ENCODE peak calls at places on chromosomes 3 and 15, in nine cellular contexts. L, P, M, U, R, A, H, T and C are unnamed samples.

GRCh38 chr3:123298903-123299302 is 97.2 kb downstream of the SEC22A start:
- DNase-seq in L (no peak), H (no peak), M (no peak), R (no peak), P (no peak), A (peak), U (no peak), T (peak), C (no peak)

GRCh38 chr3:98185180-98185579 is 18.7 kb downstream of the OR5H15 start:
- DNase-seq in A (no peak), M (no peak), U (no peak), R (no peak), P (no peak), L (peak), T (no peak), H (no peak), C (peak)

GRCh38 chr15:81809543-81809942 is 236.3 kb downstream of the MEX3B start:
- DNase-seq in A (peak), T (no peak), U (no peak), R (no peak), L (peak), H (no peak), P (no peak), M (peak), C (peak)

GRCh38 chr3:84109911-84110310 is 848.9 kb upstream of the CADM2 start:
- DNase-seq in T (no peak), H (no peak), U (no peak), A (no peak), R (no peak), L (no peak), M (no peak), P (no peak), C (no peak)

GRCh38 chr3:117630885-117631284 is 921.3 kb downstream of the TUSC7 start:
- DNase-seq in P (no peak), M (peak), T (peak), U (no peak), A (peak), R (no peak), L (no peak), H (no peak), C (no peak)

GRCh38 chr3:114624047-114624445 is 330.2 kb downstream of the TIGIT start:
- DNase-seq in L (peak), H (peak), A (peak), T (peak), P (no peak), M (peak), R (no peak), U (no peak), C (no peak)

GRCh38 chr15:67835349-67836133 is 4.3 kb downstream of the RNU6-1 start:
- DNase-seq in U (no peak), P (no peak), A (no peak), M (no peak), T (peak), R (no peak), L (no peak), H (no peak), C (no peak)

GRCh38 chr15:57526076-57526475 is 65.6 kb upstream of the MYZAP start:
- DNase-seq in A (no peak), L (no peak), M (no peak), P (no peak), R (no peak), T (peak), H (no peak), U (no peak), C (no peak)

GRCh38 chr3:120198305-120198878 is 86.6 kb downstream of the GPR156 start:
- DNase-seq in L (no peak), R (no peak), M (peak), H (no peak), P (no peak), A (peak), U (no peak), T (peak), C (no peak)

GRCh38 chr15:85036716-85037115 is 55.1 kb downstream of the PDE8A start:
- DNase-seq in A (no peak), L (no peak), R (no peak), T (no peak), P (no peak), H (no peak), U (no peak), M (no peak), C (no peak)

GRCh38 chr3:61562042-61562809 is 855 bp downstream of the PTPRG start:
- DNase-seq in M (peak), A (peak), H (no peak), R (no peak), P (peak), L (peak), T (peak), U (no peak), C (no peak)

GRCh38 chr3:20136231-20136630 is 49.8 kb downstream of the SGO1 start:
- DNase-seq in R (no peak), H (no peak), T (no peak), L (no peak), P (no peak), A (peak), U (no peak), M (peak), C (no peak)

DNA sequence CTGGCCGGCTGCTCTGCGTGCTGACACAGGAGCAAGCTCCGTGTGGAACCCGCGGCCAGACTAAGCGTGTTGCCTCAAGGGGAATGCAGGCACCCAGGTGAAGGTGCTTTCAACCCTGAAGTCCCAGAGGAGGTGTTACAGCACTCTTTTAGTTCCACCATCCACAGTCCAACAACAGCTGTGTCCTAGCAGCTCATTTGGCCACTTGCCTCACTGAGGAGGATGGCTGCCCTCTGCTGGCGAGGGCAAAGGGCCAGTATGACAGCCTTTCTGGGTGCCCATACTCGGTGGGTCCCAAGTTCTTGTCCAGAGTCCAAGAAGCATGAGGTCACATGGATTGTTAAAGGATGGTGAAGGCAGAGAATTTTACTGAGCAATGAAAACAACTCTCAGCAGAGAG is 87.8 kb downstream of the C3orf85 start:
- DNase-seq in A (no peak), U (no peak), T (no peak), L (no peak), M (no peak), P (peak), H (no peak), R (no peak), C (peak)
- TF ChIP-seq CTCF in A (no peak), U (peak), T (no peak), L (peak), M (peak), P (peak), H (peak), R (no peak), C (peak)

GRCh38 chr15:63378946-63379345 is 2.7 kb downstream of the CA12 start:
- DNase-seq in U (no peak), T (no peak), A (no peak), M (no peak), R (no peak), H (no peak), P (no peak), L (no peak), C (no peak)
- H3K4me3 ChIP-seq in U (no peak), T (no peak), A (no peak), M (no peak), R (no peak), H (no peak), P (no peak), L (no peak), C (no peak)

GRCh38 chr3:164467027-164467426 is 611.3 kb downstream of the SI start:
- DNase-seq in T (no peak), P (no peak), U (no peak), H (no peak), A (peak), M (no peak), L (no peak), R (no peak), C (no peak)

GRCh38 chr3:164470471-164470870 is 607.8 kb downstream of the SI start:
- DNase-seq in M (no peak), T (no peak), A (no peak), U (no peak), R (no peak), P (no peak), H (no peak), L (no peak), C (no peak)

GRCh38 chr3:164468055-164468454 is 610.2 kb downstream of the SI start:
- DNase-seq in U (no peak), A (no peak), P (no peak), R (no peak), H (no peak), L (no peak), T (no peak), M (no peak), C (no peak)

GRCh38 chr3:164460851-164461250 is 617.4 kb downstream of the SI start:
- DNase-seq in U (no peak), L (no peak), M (peak), H (no peak), R (no peak), T (no peak), P (no peak), A (peak), C (no peak)

GRCh38 chr3:164465172-164465571 is 613.1 kb downstream of the SI start:
- DNase-seq in U (no peak), T (peak), A (peak), M (peak), P (no peak), H (no peak), R (no peak), L (no peak), C (no peak)
- TF ChIP-seq CTCF in U (no peak), T (no peak), A (no peak), M (no peak), P (no peak), H (no peak), R (no peak), L (no peak), C (no peak)

GRCh38 chr3:121957674-121958419 is 63.6 kb downstream of the SLC15A2 start:
- DNase-seq in T (no peak), U (no peak), P (no peak), L (no peak), M (no peak), H (no peak), A (no peak), R (no peak), C (no peak)

GRCh38 chr3:121958801-121959200 is 63.2 kb downstream of the ILDR1 start:
- DNase-seq in U (no peak), L (no peak), H (no peak), A (no peak), R (no peak), M (no peak), P (no peak), T (no peak), C (no peak)

GRCh38 chr3:121961283-121961682 is 60.8 kb downstream of the ILDR1 start:
- DNase-seq in R (no peak), A (no peak), U (no peak), L (no peak), P (no peak), T (no peak), M (no peak), H (no peak), C (no peak)

DNA sequence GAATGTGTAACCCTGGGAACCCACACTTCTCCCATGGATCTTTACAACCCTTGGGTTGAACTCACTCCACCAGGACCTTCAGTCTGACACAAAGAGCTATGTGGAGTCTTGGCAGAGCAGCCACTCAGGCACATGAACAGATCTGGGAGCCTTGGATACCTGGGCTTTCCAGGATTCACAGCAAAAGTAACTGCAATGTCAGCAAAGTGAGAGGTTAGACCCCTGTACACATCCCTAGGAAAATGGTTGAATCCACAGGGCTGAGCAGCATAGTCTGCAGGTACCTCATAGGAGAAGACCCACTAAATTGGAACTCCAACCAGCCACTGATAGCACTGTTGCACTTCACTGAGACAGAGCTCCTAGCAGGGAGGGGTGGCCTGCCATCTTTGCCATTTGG is 59.6 kb downstream of the ILDR1 start:
- DNase-seq in T (no peak), M (no peak), P (no peak), R (no peak), L (no peak), U (no peak), H (no peak), A (no peak), C (no peak)
- H3K4me3 ChIP-seq in T (no peak), M (no peak), P (no peak), R (no peak), L (no peak), U (no peak), H (no peak), A (no peak), C (no peak)

DNA sequence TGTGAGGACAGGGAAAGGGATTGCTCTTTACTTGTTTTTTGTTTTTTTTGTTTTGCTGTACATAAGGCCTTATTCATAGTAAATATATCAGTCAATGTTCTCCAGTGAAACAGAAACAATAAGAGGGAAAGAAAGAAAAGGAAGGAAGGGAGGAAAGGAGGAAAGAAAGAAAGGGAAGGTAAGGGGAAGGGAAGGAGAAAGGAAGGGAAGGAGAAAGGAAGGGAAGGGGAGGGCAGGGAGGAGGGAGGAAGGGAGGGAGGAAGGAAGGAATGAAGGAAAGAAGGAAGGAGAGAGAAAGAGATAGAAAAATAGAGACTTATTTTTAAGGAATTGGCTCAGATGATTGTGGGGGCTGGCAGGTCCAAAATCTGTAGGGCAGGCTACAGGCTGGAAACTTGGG is 37.2 kb downstream of the TIMP4 start:
- DNase-seq in P (no peak), H (no peak), T (no peak), M (no peak), R (no peak), A (no peak), L (no peak), U (no peak), C (no peak)
- TF ChIP-seq CTCF in P (no peak), H (no peak), T (no peak), M (no peak), R (no peak), A (no peak), L (no peak), U (no peak), C (no peak)